ENCODE peak calls at places on chromosome 13, in ten cellular contexts. J, Q, V, L, T, G, D, N, Y and M are unnamed samples.

GRCh38 chr13:87656311-87656710 is 14.9 kb upstream of the SLITRK5 start:
- DNase-seq in N (peak), Y (no peak), Q (no peak), V (peak), G (no peak), L (no peak), J (no peak), D (no peak), T (no peak), M (no peak)

GRCh38 chr13:111129465-111130110 is 14.5 kb downstream of the ARHGEF7 start:
- DNase-seq in V (no peak), N (no peak), J (no peak), L (no peak), Y (no peak), D (no peak), G (no peak), T (no peak), Q (no peak), M (no peak)

GRCh38 chr13:37648604-37649003 is 50.0 kb upstream of the POSTN start:
- DNase-seq in G (no peak), J (peak), Y (no peak), T (no peak), N (no peak), V (no peak), Q (no peak), L (no peak), D (no peak), M (no peak)

GRCh38 chr13:20136781-20137703 is 23.8 kb downstream of the GJA3 start:
- DNase-seq in V (no peak), T (peak), D (no peak), J (peak), L (no peak), Q (peak), G (no peak), Y (peak), N (no peak), M (no peak)

GRCh38 chr13:80473695-80474094 is 132.8 kb upstream of the SPRY2 start:
- DNase-seq in N (peak), T (no peak), Y (no peak), Q (no peak), V (no peak), L (no peak), G (no peak), D (no peak), J (peak), M (no peak)

GRCh38 chr13:45370922-45371406 is 30.0 kb upstream of the TPT1 start:
- DNase-seq in T (peak), V (peak), L (no peak), Y (peak), G (peak), J (peak), Q (peak), N (no peak), D (no peak), M (peak)

GRCh38 chr13:82878536-82878935 is 1003.7 kb downstream of the SLITRK1 start:
- DNase-seq in J (peak), Q (no peak), G (no peak), D (no peak), N (no peak), V (peak), Y (no peak), T (no peak), L (no peak), M (no peak)

GRCh38 chr13:29935309-29935981 is 85.0 kb upstream of the UBL3 start:
- DNase-seq in J (no peak), Q (peak), Y (no peak), D (peak), V (no peak), T (no peak), N (peak), L (peak), G (peak), M (peak)

GRCh38 chr13:30868806-30869470 is 37.1 kb upstream of the MEDAG start:
- DNase-seq in L (no peak), V (no peak), Q (no peak), G (no peak), D (no peak), T (no peak), Y (no peak), J (no peak), N (no peak), M (no peak)

GRCh38 chr13:23858586-23858985 is 30.6 kb downstream of the MIPEP start:
- DNase-seq in D (no peak), V (no peak), L (no peak), N (no peak), G (no peak), Q (no peak), Y (no peak), J (no peak), T (no peak), M (no peak)

GRCh38 chr13:112510002-112510780 is 77.8 kb downstream of the TUBGCP3 start:
- DNase-seq in G (no peak), L (peak), N (peak), J (peak), Q (peak), Y (peak), T (peak), D (peak), V (peak), M (no peak)

GRCh38 chr13:83753912-83754624 is 128.2 kb downstream of the SLITRK1 start:
- DNase-seq in V (no peak), N (no peak), D (no peak), J (peak), Y (no peak), L (peak), Q (no peak), G (no peak), T (no peak), M (no peak)

GRCh38 chr13:75963318-75963717 is 327.2 kb downstream of the LMO7 start:
- DNase-seq in T (peak), J (peak), N (no peak), Y (no peak), G (no peak), V (no peak), D (no peak), L (no peak), Q (no peak), M (no peak)

GRCh38 chr13:79491715-79492114 is 10.8 kb downstream of the NDFIP2 start:
- DNase-seq in V (no peak), T (no peak), Y (no peak), Q (no peak), D (no peak), J (peak), N (no peak), G (no peak), L (no peak), M (no peak)

GRCh38 chr13:26538363-26539317 is 18.8 kb upstream of the WASF3 start:
- DNase-seq in G (no peak), Y (no peak), N (peak), L (no peak), Q (peak), T (no peak), V (no peak), D (no peak), J (no peak), M (no peak)

GRCh38 chr13:112918746-112919145 is 50.3 kb upstream of the MCF2L start:
- DNase-seq in N (no peak), J (no peak), Y (no peak), G (no peak), D (no peak), T (no peak), L (no peak), Q (no peak), V (no peak), M (no peak)

GRCh38 chr13:95535243-95535642 is 17.3 kb upstream of the CLDN10 start:
- DNase-seq in N (no peak), Y (no peak), T (no peak), J (peak), L (no peak), G (no peak), V (no peak), D (no peak), Q (no peak), M (no peak)

GRCh38 chr13:30115257-30115600 is 192.1 kb downstream of the KATNAL1 start:
- DNase-seq in N (no peak), V (no peak), Y (no peak), D (no peak), J (no peak), G (no peak), T (no peak), L (no peak), Q (no peak), M (no peak)